ENCODE peak calls at places on chromosomes 12 and 14, in seven cellular contexts. I, A, V, O, W, L and X are unnamed samples.

GRCh38 chr14:59017285-59017965 is 171.0 kb upstream of the DAAM1 start:
- DNase-seq in I (no peak), W (no peak), L (no peak), A (no peak), V (no peak), O (no peak), X (no peak)

GRCh38 chr12:106137456-106138278 is 1.1 kb downstream of the NUAK1 start:
- DNase-seq in W (no peak), I (no peak), A (no peak), O (no peak), L (no peak), V (no peak), X (no peak)

GRCh38 chr14:96189288-96189711 is 15.3 kb upstream of the BDKRB2 start:
- DNase-seq in I (peak; percentile 35), V (no peak), L (no peak), A (no peak), O (no peak), W (no peak), X (no peak)

GRCh38 chr12:51351913-51352532 is 5.5 kb upstream of the CELA1 start:
- DNase-seq in I (peak; percentile 45), A (peak; percentile 91), V (peak; percentile 60), L (peak; percentile 53), O (peak; percentile 35), W (no peak), X (peak; percentile 53)

GRCh38 chr14:76772300-76773187 is 11.3 kb downstream of the VASH1 start:
- DNase-seq in V (no peak), W (no peak), I (no peak), L (no peak), A (peak; percentile 97), O (peak; percentile 62), X (no peak)

GRCh38 chr12:64671682-64672081 is 61.4 kb downstream of the RASSF3 start:
- DNase-seq in A (no peak), O (no peak), W (no peak), L (no peak), I (no peak), V (no peak), X (no peak)

GRCh38 chr12:80226576-80226975 is 127.2 kb downstream of the OTOGL start:
- DNase-seq in L (no peak), V (peak; percentile 61), W (no peak), I (no peak), A (no peak), O (peak; percentile 71), X (peak; percentile 56)

GRCh38 chr12:47082283-47082962 is 2.7 kb upstream of the AMIGO2 start:
- DNase-seq in O (peak; percentile 98), I (no peak), A (no peak), W (no peak), V (no peak), L (no peak), X (no peak)

GRCh38 chr12:12214635-12215131 is 52.2 kb downstream of the LRP6 start:
- DNase-seq in A (no peak), L (no peak), I (peak; percentile 46), O (no peak), V (peak; percentile 52), W (no peak), X (peak; percentile 51)

GRCh38 chr12:124774054-124774461 is 89.6 kb downstream of the SCARB1 start:
- DNase-seq in V (no peak), A (no peak), L (no peak), O (no peak), W (no peak), I (peak; percentile 93), X (no peak)

GRCh38 chr12:92721130-92721529 is 18.3 kb downstream of the PLEKHG7 start:
- DNase-seq in L (no peak), W (no peak), V (no peak), I (no peak), O (no peak), A (peak; percentile 89), X (no peak)

GRCh38 chr12:2891240-2892053 is 756 bp downstream of the TULP3 start:
- DNase-seq in W (no peak), A (peak; percentile 90), I (peak; percentile 23), L (peak; percentile 39), V (peak; percentile 43), O (peak; percentile 51), X (peak; percentile 55)

GRCh38 chr14:94545131-94545841 is 16.0 kb upstream of the SERPINA4 start:
- DNase-seq in A (no peak), L (no peak), O (no peak), V (no peak), W (no peak), I (no peak), X (no peak)

GRCh38 chr14:96574171-96574632 is 72.0 kb downstream of the PAPOLA start:
- DNase-seq in V (no peak), L (no peak), I (no peak), A (no peak), O (no peak), W (no peak), X (no peak)

GRCh38 chr12:76713130-76713529 is 50.8 kb upstream of the ZDHHC17 start:
- DNase-seq in A (peak; percentile 79), W (no peak), L (no peak), V (peak; percentile 7), I (no peak), O (peak; percentile 35), X (no peak)

GRCh38 chr12:91785655-91786489 is 359.8 kb downstream of the BTG1 start:
- DNase-seq in L (no peak), V (no peak), I (no peak), O (no peak), W (no peak), A (no peak), X (no peak)

GRCh38 chr12:49489720-49490119 is 49.1 kb upstream of the KCNH3 start:
- DNase-seq in I (no peak), W (no peak), V (peak; percentile 91), O (peak; percentile 92), A (no peak), L (no peak), X (peak; percentile 75)

GRCh38 chr14:63343878-63344277 is 25.1 kb upstream of the GPHB5 start:
- DNase-seq in O (no peak), I (no peak), W (no peak), A (no peak), L (no peak), V (peak; percentile 61), X (peak; percentile 87)

GRCh38 chr12:18690653-18691052 is 47.2 kb downstream of the PLCZ1 start:
- DNase-seq in I (no peak), O (peak; percentile 60), L (no peak), V (peak; percentile 99), A (peak; percentile 68), W (no peak), X (peak; percentile 95)